ENCODE peak calls at places on chromosomes 16 and 17, in seven cellular contexts. One of them, this sample, is unnamed. For H3K27me3, the result is how much of the 10 kb centered on the place peaks cover.

GRCh38 chr16:14509055-14509454 is 121.0 kb downstream of the PARN start:
- DNase-seq in heart left ventricle: no peak
- DNase-seq in effector memory CD4-positive, alpha-beta T cell: no peak
- DNase-seq in uterus: no peak
- DNase-seq in Panc1: no peak
- DNase-seq in CD4-positive, CD25-positive, alpha-beta regulatory T cell: no peak
- DNase-seq in gastrocnemius medialis: no peak
- DNase-seq in this sample: no peak

GRCh38 chr17:55527520-55528118 is 16.4 kb upstream of the SMIM36 start:
- DNase-seq in heart left ventricle: no peak
- DNase-seq in effector memory CD4-positive, alpha-beta T cell: no peak
- DNase-seq in uterus: peak
- DNase-seq in Panc1: no peak
- DNase-seq in CD4-positive, CD25-positive, alpha-beta regulatory T cell: peak
- DNase-seq in gastrocnemius medialis: peak
- DNase-seq in this sample: no peak

GRCh38 chr17:15213381-15214087 is 51.6 kb downstream of the PMP22 start:
- DNase-seq in heart left ventricle: no peak
- DNase-seq in effector memory CD4-positive, alpha-beta T cell: no peak
- DNase-seq in uterus: no peak
- DNase-seq in Panc1: no peak
- DNase-seq in CD4-positive, CD25-positive, alpha-beta regulatory T cell: no peak
- DNase-seq in gastrocnemius medialis: no peak
- DNase-seq in this sample: no peak

GRCh38 chr17:7887482-7888183 is 956 bp upstream of the CHD3 start:
- DNase-seq in heart left ventricle: peak
- DNase-seq in effector memory CD4-positive, alpha-beta T cell: peak
- DNase-seq in uterus: peak
- DNase-seq in Panc1: peak
- DNase-seq in CD4-positive, CD25-positive, alpha-beta regulatory T cell: peak
- DNase-seq in gastrocnemius medialis: peak
- DNase-seq in this sample: peak

GRCh38 chr16:4316732-4317461 is 1.0 kb downstream of the GLIS2 start:
- DNase-seq in heart left ventricle: no peak
- DNase-seq in effector memory CD4-positive, alpha-beta T cell: no peak
- DNase-seq in uterus: no peak
- DNase-seq in Panc1: no peak
- DNase-seq in CD4-positive, CD25-positive, alpha-beta regulatory T cell: no peak
- DNase-seq in gastrocnemius medialis: no peak
- DNase-seq in this sample: no peak

GRCh38 chr17:47694818-47695663 is 1.1 kb downstream of the TBKBP1 start:
- DNase-seq in heart left ventricle: peak
- DNase-seq in effector memory CD4-positive, alpha-beta T cell: no peak
- DNase-seq in uterus: peak
- DNase-seq in Panc1: no peak
- DNase-seq in CD4-positive, CD25-positive, alpha-beta regulatory T cell: peak
- DNase-seq in gastrocnemius medialis: peak
- DNase-seq in this sample: peak

GRCh38 chr17:4318186-4318585 is 48.3 kb downstream of the UBE2G1 start:
- DNase-seq in heart left ventricle: no peak
- DNase-seq in effector memory CD4-positive, alpha-beta T cell: no peak
- DNase-seq in uterus: no peak
- DNase-seq in Panc1: no peak
- DNase-seq in CD4-positive, CD25-positive, alpha-beta regulatory T cell: no peak
- DNase-seq in gastrocnemius medialis: no peak
- DNase-seq in this sample: no peak

GRCh38 chr16:11181242-11181888 is 74.6 kb downstream of the SOCS1 start:
- DNase-seq in heart left ventricle: no peak
- DNase-seq in effector memory CD4-positive, alpha-beta T cell: no peak
- DNase-seq in uterus: no peak
- DNase-seq in Panc1: no peak
- DNase-seq in CD4-positive, CD25-positive, alpha-beta regulatory T cell: no peak
- DNase-seq in gastrocnemius medialis: no peak
- DNase-seq in this sample: no peak

GRCh38 chr17:48025904-48026502 is 11.6 kb downstream of the COPZ2 start:
- DNase-seq in heart left ventricle: no peak
- DNase-seq in effector memory CD4-positive, alpha-beta T cell: no peak
- DNase-seq in uterus: no peak
- DNase-seq in Panc1: no peak
- DNase-seq in CD4-positive, CD25-positive, alpha-beta regulatory T cell: no peak
- DNase-seq in gastrocnemius medialis: no peak
- DNase-seq in this sample: peak

GRCh38 chr17:7590743-7591142 is 849 bp upstream of the SOX15 start:
- DNase-seq in heart left ventricle: no peak
- DNase-seq in effector memory CD4-positive, alpha-beta T cell: no peak
- DNase-seq in uterus: no peak
- DNase-seq in Panc1: no peak
- DNase-seq in CD4-positive, CD25-positive, alpha-beta regulatory T cell: no peak
- DNase-seq in gastrocnemius medialis: peak
- DNase-seq in this sample: no peak

GRCh38 chr17:76868669-76869208 is 535 bp downstream of the MGAT5B start:
- DNase-seq in heart left ventricle: no peak
- DNase-seq in effector memory CD4-positive, alpha-beta T cell: no peak
- DNase-seq in uterus: no peak
- DNase-seq in Panc1: no peak
- DNase-seq in CD4-positive, CD25-positive, alpha-beta regulatory T cell: no peak
- DNase-seq in gastrocnemius medialis: no peak
- DNase-seq in this sample: no peak

GRCh38 chr17:12402963-12403622 is 262.6 kb upstream of the MYOCD start:
- DNase-seq in heart left ventricle: no peak
- DNase-seq in effector memory CD4-positive, alpha-beta T cell: no peak
- DNase-seq in uterus: no peak
- DNase-seq in Panc1: no peak
- DNase-seq in CD4-positive, CD25-positive, alpha-beta regulatory T cell: no peak
- DNase-seq in gastrocnemius medialis: no peak
- DNase-seq in this sample: no peak

GRCh38 chr17:63514974-63515373 is 8.2 kb upstream of the KCNH6 start:
- DNase-seq in heart left ventricle: no peak
- DNase-seq in effector memory CD4-positive, alpha-beta T cell: no peak
- DNase-seq in uterus: no peak
- DNase-seq in Panc1: no peak
- DNase-seq in CD4-positive, CD25-positive, alpha-beta regulatory T cell: no peak
- DNase-seq in gastrocnemius medialis: no peak
- DNase-seq in this sample: no peak

GRCh38 chr16:85028638-85029412 is 1.2 kb downstream of the KIAA0513 start:
- DNase-seq in heart left ventricle: peak
- DNase-seq in effector memory CD4-positive, alpha-beta T cell: peak
- DNase-seq in uterus: peak
- DNase-seq in Panc1: no peak
- DNase-seq in CD4-positive, CD25-positive, alpha-beta regulatory T cell: peak
- DNase-seq in gastrocnemius medialis: peak
- DNase-seq in this sample: no peak

GRCh38 chr17:63550816-63551639 is 751 bp downstream of the DCAF7 start:
- DNase-seq in heart left ventricle: no peak
- DNase-seq in effector memory CD4-positive, alpha-beta T cell: no peak
- DNase-seq in uterus: no peak
- DNase-seq in Panc1: no peak
- DNase-seq in CD4-positive, CD25-positive, alpha-beta regulatory T cell: no peak
- DNase-seq in gastrocnemius medialis: no peak
- DNase-seq in this sample: no peak

DNA sequence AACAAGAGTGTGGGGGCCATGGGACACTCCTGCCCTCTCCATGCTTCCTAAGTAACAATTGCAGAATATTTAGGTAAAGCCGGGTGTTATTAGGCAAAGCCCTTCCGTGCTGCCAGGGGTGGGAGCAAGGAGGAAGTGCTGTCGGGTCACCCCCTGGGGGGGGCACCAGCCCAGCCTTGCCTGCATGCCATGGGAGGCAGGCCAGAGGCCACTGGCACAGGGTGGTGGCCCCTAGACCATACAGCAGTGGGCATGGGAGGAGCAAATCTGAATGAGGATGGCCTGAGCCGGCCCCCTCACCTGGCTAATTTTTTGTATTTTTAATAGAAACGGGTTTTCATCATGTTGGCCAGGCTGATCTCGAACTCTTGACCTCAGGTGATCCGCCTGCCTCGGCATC is 355.7 kb upstream of the CDH8 start:
- DNase-seq in heart left ventricle: no peak
- DNase-seq in effector memory CD4-positive, alpha-beta T cell: no peak
- DNase-seq in uterus: no peak
- DNase-seq in Panc1: no peak
- DNase-seq in CD4-positive, CD25-positive, alpha-beta regulatory T cell: no peak
- DNase-seq in gastrocnemius medialis: no peak
- DNase-seq in this sample: no peak
- H3K27me3 ChIP-seq in heart left ventricle: under half
- H3K27me3 ChIP-seq in effector memory CD4-positive, alpha-beta T cell: under half
- H3K27me3 ChIP-seq in uterus: under half
- H3K27me3 ChIP-seq in Panc1: under half
- H3K27me3 ChIP-seq in CD4-positive, CD25-positive, alpha-beta regulatory T cell: under half
- H3K27me3 ChIP-seq in gastrocnemius medialis: under half
- H3K27me3 ChIP-seq in this sample: under half

GRCh38 chr17:35448214-35448898 is at the start of gene SLFN13:
- DNase-seq in heart left ventricle: peak
- DNase-seq in effector memory CD4-positive, alpha-beta T cell: peak
- DNase-seq in uterus: peak
- DNase-seq in Panc1: no peak
- DNase-seq in CD4-positive, CD25-positive, alpha-beta regulatory T cell: peak
- DNase-seq in gastrocnemius medialis: peak
- DNase-seq in this sample: no peak
- H3K27me3 ChIP-seq in heart left ventricle: under half
- H3K27me3 ChIP-seq in effector memory CD4-positive, alpha-beta T cell: under half
- H3K27me3 ChIP-seq in uterus: under half
- H3K27me3 ChIP-seq in Panc1: under half
- H3K27me3 ChIP-seq in CD4-positive, CD25-positive, alpha-beta regulatory T cell: under half
- H3K27me3 ChIP-seq in gastrocnemius medialis: under half
- H3K27me3 ChIP-seq in this sample: under half

GRCh38 chr16:78220571-78220970 is 121.1 kb downstream of the WWOX start:
- DNase-seq in heart left ventricle: no peak
- DNase-seq in effector memory CD4-positive, alpha-beta T cell: no peak
- DNase-seq in uterus: no peak
- DNase-seq in Panc1: no peak
- DNase-seq in CD4-positive, CD25-positive, alpha-beta regulatory T cell: no peak
- DNase-seq in gastrocnemius medialis: no peak
- DNase-seq in this sample: no peak
- H3K27me3 ChIP-seq in heart left ventricle: under half
- H3K27me3 ChIP-seq in effector memory CD4-positive, alpha-beta T cell: under half
- H3K27me3 ChIP-seq in uterus: under half
- H3K27me3 ChIP-seq in Panc1: under half
- H3K27me3 ChIP-seq in CD4-positive, CD25-positive, alpha-beta regulatory T cell: under half
- H3K27me3 ChIP-seq in gastrocnemius medialis: under half
- H3K27me3 ChIP-seq in this sample: under half

DNA sequence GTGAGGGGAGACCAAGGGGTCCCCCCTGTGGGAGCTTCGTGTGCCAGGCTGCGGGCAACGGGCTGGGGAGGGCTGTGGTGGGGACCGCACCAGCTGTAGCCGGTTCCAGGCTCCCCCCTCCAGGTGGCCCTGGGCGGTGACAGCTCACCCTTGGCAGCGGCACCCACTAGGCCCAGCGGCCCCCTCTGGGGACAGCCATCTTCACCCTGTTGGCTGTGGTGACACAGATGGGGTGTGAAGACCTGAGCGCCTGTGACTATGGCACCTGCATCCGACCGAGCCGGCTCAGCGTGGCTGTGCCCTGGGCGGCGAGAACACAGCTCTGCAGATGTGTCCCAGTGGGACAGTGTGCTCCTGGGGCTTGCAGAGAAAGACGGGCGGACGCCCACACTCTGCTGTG is 1.1 kb upstream of the C1QTNF8 start:
- DNase-seq in heart left ventricle: no peak
- DNase-seq in effector memory CD4-positive, alpha-beta T cell: no peak
- DNase-seq in uterus: no peak
- DNase-seq in Panc1: no peak
- DNase-seq in CD4-positive, CD25-positive, alpha-beta regulatory T cell: no peak
- DNase-seq in gastrocnemius medialis: no peak
- DNase-seq in this sample: no peak
- H3K27me3 ChIP-seq in heart left ventricle: under half
- H3K27me3 ChIP-seq in effector memory CD4-positive, alpha-beta T cell: under half
- H3K27me3 ChIP-seq in uterus: under half
- H3K27me3 ChIP-seq in Panc1: under half
- H3K27me3 ChIP-seq in CD4-positive, CD25-positive, alpha-beta regulatory T cell: under half
- H3K27me3 ChIP-seq in gastrocnemius medialis: under half
- H3K27me3 ChIP-seq in this sample: under half

DNA sequence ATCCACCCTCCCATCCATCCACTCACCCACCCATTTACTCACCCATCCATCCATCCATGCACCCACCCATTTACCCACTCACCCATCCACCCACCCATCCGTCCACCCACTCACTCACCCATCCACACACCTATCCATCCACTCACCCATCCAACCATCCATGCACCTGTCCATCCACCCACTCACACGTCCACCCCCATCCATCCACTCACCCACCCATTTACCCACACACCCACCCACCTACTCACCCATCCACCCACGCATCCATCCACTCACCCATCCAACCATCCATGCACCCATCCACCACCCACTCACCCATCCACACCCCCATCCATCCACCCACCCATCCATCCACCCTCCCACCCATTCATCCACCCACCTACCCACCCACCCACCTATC is 12.2 kb downstream of the SOX8 start:
- DNase-seq in heart left ventricle: no peak
- DNase-seq in effector memory CD4-positive, alpha-beta T cell: no peak
- DNase-seq in uterus: no peak
- DNase-seq in Panc1: no peak
- DNase-seq in CD4-positive, CD25-positive, alpha-beta regulatory T cell: no peak
- DNase-seq in gastrocnemius medialis: no peak
- DNase-seq in this sample: no peak
- H3K27me3 ChIP-seq in heart left ventricle: under half
- H3K27me3 ChIP-seq in effector memory CD4-positive, alpha-beta T cell: under half
- H3K27me3 ChIP-seq in uterus: under half
- H3K27me3 ChIP-seq in Panc1: under half
- H3K27me3 ChIP-seq in CD4-positive, CD25-positive, alpha-beta regulatory T cell: under half
- H3K27me3 ChIP-seq in gastrocnemius medialis: under half
- H3K27me3 ChIP-seq in this sample: under half

DNA sequence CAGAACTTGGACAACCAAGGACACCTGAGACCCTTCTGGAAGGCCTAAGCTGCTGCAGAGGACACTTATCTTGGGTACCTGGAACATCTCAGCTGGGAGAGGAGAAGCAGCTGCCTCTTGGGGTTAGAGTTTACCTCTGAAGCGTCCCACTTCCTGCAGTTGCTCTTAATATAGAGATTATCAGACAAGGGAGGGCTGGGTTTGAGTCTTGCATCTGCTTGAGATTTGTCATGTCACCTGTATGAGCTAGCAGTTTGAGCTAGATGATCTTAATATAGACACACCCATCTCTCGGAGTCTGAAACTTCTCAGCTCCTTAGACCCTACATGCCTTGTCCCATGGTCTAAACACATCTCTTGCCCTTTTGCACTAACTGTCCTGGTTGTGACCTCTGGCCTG is 93.1 kb upstream of the CCL1 start:
- DNase-seq in heart left ventricle: no peak
- DNase-seq in effector memory CD4-positive, alpha-beta T cell: no peak
- DNase-seq in uterus: no peak
- DNase-seq in Panc1: no peak
- DNase-seq in CD4-positive, CD25-positive, alpha-beta regulatory T cell: no peak
- DNase-seq in gastrocnemius medialis: no peak
- DNase-seq in this sample: no peak
- H3K27me3 ChIP-seq in heart left ventricle: under half
- H3K27me3 ChIP-seq in effector memory CD4-positive, alpha-beta T cell: under half
- H3K27me3 ChIP-seq in uterus: under half
- H3K27me3 ChIP-seq in Panc1: under half
- H3K27me3 ChIP-seq in CD4-positive, CD25-positive, alpha-beta regulatory T cell: under half
- H3K27me3 ChIP-seq in gastrocnemius medialis: under half
- H3K27me3 ChIP-seq in this sample: under half

DNA sequence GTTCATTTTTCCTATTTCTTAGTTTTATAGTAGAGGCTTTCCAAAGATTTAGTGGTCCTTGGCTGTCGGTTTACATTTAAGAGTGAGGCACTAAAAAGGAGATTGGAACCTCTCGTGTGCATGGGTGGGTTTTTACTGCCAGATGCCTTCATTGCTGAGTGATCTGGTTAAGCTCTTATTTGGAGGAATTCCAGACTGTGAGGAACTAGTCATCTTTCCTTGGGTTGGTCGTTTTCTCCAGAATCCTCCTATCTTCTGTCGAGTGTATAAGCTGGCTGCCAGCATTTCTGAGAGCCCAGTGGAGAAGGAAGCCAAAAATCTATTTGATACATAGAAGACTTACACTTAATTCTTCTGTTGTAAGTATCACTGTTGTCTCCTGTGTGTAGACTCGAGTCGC is 22.6 kb downstream of the IST1 start:
- DNase-seq in heart left ventricle: no peak
- DNase-seq in effector memory CD4-positive, alpha-beta T cell: no peak
- DNase-seq in uterus: no peak
- DNase-seq in Panc1: no peak
- DNase-seq in CD4-positive, CD25-positive, alpha-beta regulatory T cell: no peak
- DNase-seq in gastrocnemius medialis: no peak
- DNase-seq in this sample: no peak
- H3K27me3 ChIP-seq in heart left ventricle: under half
- H3K27me3 ChIP-seq in effector memory CD4-positive, alpha-beta T cell: under half
- H3K27me3 ChIP-seq in uterus: under half
- H3K27me3 ChIP-seq in Panc1: under half
- H3K27me3 ChIP-seq in CD4-positive, CD25-positive, alpha-beta regulatory T cell: under half
- H3K27me3 ChIP-seq in gastrocnemius medialis: under half
- H3K27me3 ChIP-seq in this sample: under half

This sample was measured in thoracic aorta.